ENCODE peak calls at places on chromosomes 13 and 19, in six cellular contexts. X, I, E, M, S and F are unnamed samples.

GRCh38 chr13:73695325-73695724 is 438.9 kb downstream of the KLF12 start:
- DNase-seq in X (no peak), I (no peak), E (no peak), M (no peak), S (no peak), F (no peak)

GRCh38 chr13:68019901-68020300 is 789.8 kb upstream of the PCDH9 start:
- DNase-seq in X (no peak), I (no peak), E (no peak), M (no peak), S (no peak), F (no peak)

GRCh38 chr19:12318782-12319413 is 14.5 kb downstream of the ZNF563 start:
- DNase-seq in X (no peak), I (no peak), E (no peak), M (no peak), S (no peak), F (no peak)

GRCh38 chr13:64725492-64725891 is 2504.6 kb downstream of the PCDH9 start:
- DNase-seq in X (no peak), I (no peak), E (no peak), M (no peak), S (no peak), F (no peak)

GRCh38 chr19:39408392-39409206 is 2.0 kb downstream of the ZFP36 start:
- DNase-seq in X (peak; percentile 64), I (no peak), E (no peak), M (no peak), S (peak; percentile 58), F (no peak)

GRCh38 chr19:10858204-10858828 is 10.1 kb downstream of the C19orf38 start:
- DNase-seq in X (peak; percentile 67), I (peak; percentile 60), E (no peak), M (no peak), S (no peak), F (no peak)

GRCh38 chr13:40101708-40102359 is 446.4 kb downstream of the COG6 start:
- DNase-seq in X (no peak), I (no peak), E (no peak), M (no peak), S (no peak), F (no peak)

GRCh38 chr13:114019367-114019766 is 45.5 kb upstream of the C13orf46 start:
- DNase-seq in X (peak; percentile 19), I (peak; percentile 35), E (no peak), M (no peak), S (no peak), F (no peak)

GRCh38 chr19:2180881-2181617 is 17.3 kb downstream of the DOT1L start:
- DNase-seq in X (no peak), I (no peak), E (no peak), M (no peak), S (no peak), F (no peak)

GRCh38 chr19:30455881-30456280 is 83.7 kb downstream of the ZNF536 start:
- DNase-seq in X (no peak), I (no peak), E (no peak), M (no peak), S (no peak), F (no peak)

GRCh38 chr13:99702687-99703319 is 201.5 kb downstream of the TM9SF2 start:
- DNase-seq in X (no peak), I (no peak), E (no peak), M (no peak), S (no peak), F (no peak)

GRCh38 chr13:66952507-66952906 is 277.6 kb downstream of the PCDH9 start:
- DNase-seq in X (no peak), I (no peak), E (no peak), M (no peak), S (no peak), F (no peak)

GRCh38 chr19:11422163-11423068 is 3.3 kb upstream of the RGL3 start:
- DNase-seq in X (peak; percentile 51), I (peak; percentile 39), E (peak; percentile 17), M (no peak), S (no peak), F (no peak)

GRCh38 chr19:32010071-32010470 is 335.3 kb upstream of the ZNF507 start:
- DNase-seq in X (no peak), I (no peak), E (no peak), M (no peak), S (no peak), F (no peak)

GRCh38 chr19:46368116-46368515 is 21.2 kb downstream of the PPP5C start:
- DNase-seq in X (no peak), I (no peak), E (no peak), M (no peak), S (no peak), F (no peak)